ENCODE peak calls at places on chromosome 13, in ten cellular contexts. F is right atrium auricular region; G is sigmoid colon; Y is BJ; W is keratinocyte; Z is tibial artery; D is thoracic aorta; B is fibroblast of lung; S is CD8-positive, alpha-beta T cell; L is tibial nerve. V is an unnamed sample. For H3K36me3, the result is how much of the 10 kb centered on the place peaks cover.

GRCh38 chr13:41411536-41411935 is 45.8 kb upstream of the RGCC start:
- DNase-seq in Y (peak), S (no peak), D (no peak), B (peak), L (no peak), F (no peak), G (no peak), W (no peak), Z (peak), V (no peak)

GRCh38 chr13:111950697-111951096 is 116.3 kb upstream of the SOX1 start:
- DNase-seq in F (no peak), B (no peak), D (no peak), Y (no peak), G (no peak), L (no peak), S (no peak), Z (no peak), W (no peak), V (no peak)

GRCh38 chr13:39415403-39415802 is 187.6 kb downstream of the LHFPL6 start:
- DNase-seq in S (no peak), G (peak), Z (peak), L (no peak), D (no peak), F (peak), W (no peak), Y (no peak), B (peak), V (peak)

GRCh38 chr13:95536629-95537241 is 15.8 kb upstream of the CLDN10 start:
- DNase-seq in G (no peak), F (no peak), Y (no peak), W (no peak), Z (no peak), L (no peak), B (peak), S (no peak), D (no peak), V (no peak)

GRCh38 chr13:34533941-34534340 is 408.1 kb upstream of the NBEA start:
- DNase-seq in G (no peak), S (no peak), W (no peak), Z (no peak), L (no peak), D (no peak), B (no peak), F (no peak), Y (no peak), V (no peak)

GRCh38 chr13:20570540-20570939 is 3.6 kb downstream of the IFT88 start:
- DNase-seq in Y (no peak), G (no peak), W (no peak), L (no peak), D (no peak), Z (no peak), B (peak), S (no peak), F (no peak), V (no peak)

GRCh38 chr13:50664961-50665360 is 178.5 kb downstream of the DLEU7 start:
- DNase-seq in Z (no peak), B (no peak), W (no peak), F (no peak), L (no peak), Y (no peak), D (no peak), G (no peak), S (no peak), V (no peak)

GRCh38 chr13:27339299-27339698 is 68.7 kb downstream of the RASL11A start:
- DNase-seq in F (no peak), Y (no peak), S (peak), Z (no peak), B (peak), D (no peak), G (no peak), W (no peak), L (no peak), V (no peak)

GRCh38 chr13:50512602-50513527 is 330.6 kb downstream of the DLEU7 start:
- DNase-seq in Z (peak), S (peak), W (no peak), G (peak), Y (no peak), D (no peak), F (peak), L (peak), B (peak), V (peak)

GRCh38 chr13:38415233-38415632 is 65.6 kb downstream of the UFM1 start:
- DNase-seq in F (no peak), D (no peak), G (no peak), Z (no peak), W (no peak), Y (no peak), S (no peak), B (no peak), L (no peak), V (no peak)

GRCh38 chr13:48038763-48039162 is 1.2 kb downstream of the NUDT15 start:
- DNase-seq in G (no peak), F (no peak), Z (no peak), D (no peak), W (no peak), Y (no peak), L (no peak), B (no peak), S (no peak), V (no peak)

GRCh38 chr13:102484329-102484728 is 82.5 kb upstream of the FGF14 start:
- DNase-seq in G (no peak), F (no peak), S (no peak), L (no peak), Y (no peak), W (no peak), D (no peak), B (peak), Z (no peak), V (no peak)
- TF ChIP-seq CTCF in G (no peak), F (peak), S (no peak), L (no peak), Y (peak), W (peak), D (no peak), B (peak), Z (no peak), V (no peak)

DNA sequence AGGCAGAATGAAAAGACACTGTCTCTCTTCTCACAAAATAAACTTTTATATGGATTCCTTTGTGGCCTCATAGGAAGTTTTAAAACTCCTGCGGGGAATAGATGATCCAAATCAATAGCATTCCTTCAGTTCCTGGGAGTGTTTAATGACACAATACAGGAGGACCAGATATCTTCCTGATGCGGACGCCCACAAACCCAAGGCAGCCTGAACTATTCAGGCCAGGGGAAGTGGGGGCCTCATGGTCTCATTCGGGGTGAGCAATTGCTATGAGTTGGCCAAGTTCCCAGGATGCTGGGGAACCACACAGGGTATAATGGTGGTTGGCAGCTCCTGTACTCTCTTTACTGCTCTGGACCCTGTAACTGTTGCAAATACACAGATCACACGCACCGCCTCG is 401.2 kb downstream of the IRS2 start:
- DNase-seq in Y (peak), L (no peak), B (peak), W (no peak), G (no peak), D (no peak), Z (no peak), S (no peak), F (peak), V (no peak)
- H3K4me3 ChIP-seq in Y (no peak), L (no peak), B (no peak), W (no peak), G (no peak), D (no peak), Z (no peak), S (no peak), F (no peak), V (no peak)

DNA sequence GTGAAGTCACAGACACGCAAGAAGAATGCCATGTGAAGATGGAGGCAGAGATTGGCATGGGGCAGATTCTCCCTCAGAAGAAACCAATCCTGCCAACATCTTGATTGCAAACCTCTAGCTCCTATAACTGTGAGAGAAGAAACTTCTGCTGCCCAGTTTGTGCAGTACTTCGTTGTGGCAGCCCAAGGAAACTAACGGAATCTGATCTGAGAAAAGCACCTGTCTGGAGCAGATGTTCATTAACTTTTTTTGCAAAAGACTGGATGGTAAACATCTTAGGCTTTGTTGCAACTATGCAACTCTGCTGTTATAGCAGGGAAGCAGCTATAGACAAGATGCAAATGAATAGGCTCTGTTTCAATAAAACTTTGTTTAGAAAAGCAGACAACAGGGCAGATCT is 25.1 kb upstream of the CPB2 start:
- DNase-seq in S (no peak), L (no peak), D (no peak), Y (no peak), G (no peak), W (no peak), B (no peak), Z (no peak), F (no peak), V (no peak)
- H3K36me3 ChIP-seq in S (half or more), L (under half), D (under half), Y (under half), G (under half), W (under half), B (under half), Z (under half), F (under half), V (under half)

GRCh38 chr13:32086366-32086765 is 54.8 kb downstream of the FRY start:
- DNase-seq in B (peak), Z (no peak), G (no peak), W (no peak), Y (peak), F (no peak), L (no peak), S (no peak), D (no peak), V (peak)

GRCh38 chr13:32092471-32092870 is 60.9 kb downstream of the FRY start:
- DNase-seq in G (no peak), D (no peak), B (no peak), F (no peak), L (no peak), S (no peak), W (no peak), Y (no peak), Z (no peak), V (no peak)

GRCh38 chr13:32086791-32087441 is 55.3 kb downstream of the FRY start:
- DNase-seq in B (no peak), Z (no peak), G (no peak), Y (no peak), W (no peak), D (no peak), L (no peak), F (no peak), S (no peak), V (peak)

GRCh38 chr13:32087955-32088747 is 56.6 kb downstream of the FRY start:
- DNase-seq in W (no peak), B (peak), Y (no peak), G (no peak), L (no peak), S (no peak), F (no peak), Z (no peak), D (no peak), V (no peak)
- TF ChIP-seq CTCF in W (no peak), B (no peak), Y (no peak), G (no peak), L (no peak), S (no peak), F (no peak), Z (no peak), D (no peak), V (no peak)

GRCh38 chr13:25871389-25872125 is 180.3 kb downstream of the SHISA2 start:
- DNase-seq in G (no peak), D (no peak), Z (no peak), L (no peak), S (no peak), W (no peak), B (no peak), F (no peak), Y (no peak), V (no peak)
- H3K4me3 ChIP-seq in G (no peak), D (no peak), Z (no peak), L (no peak), S (no peak), W (no peak), B (no peak), F (no peak), Y (no peak), V (no peak)

GRCh38 chr13:110687736-110688135 is 18.2 kb downstream of the CARS2 start:
- DNase-seq in L (no peak), D (no peak), W (no peak), B (no peak), G (no peak), Z (no peak), Y (no peak), S (no peak), F (no peak), V (peak)
- H3K36me3 ChIP-seq in L (half or more), D (under half), W (under half), B (under half), G (under half), Z (half or more), Y (under half), S (under half), F (half or more), V (under half)

GRCh38 chr13:19085258-19085657 is 96.4 kb downstream of the TUBA3C start:
- DNase-seq in D (no peak), F (no peak), S (no peak), B (no peak), L (no peak), W (no peak), Y (no peak), Z (no peak), G (no peak), V (no peak)

GRCh38 chr13:19090495-19090894 is 91.1 kb downstream of the TUBA3C start:
- DNase-seq in F (no peak), L (no peak), D (no peak), G (no peak), B (no peak), Y (no peak), S (no peak), Z (no peak), W (no peak), V (no peak)

GRCh38 chr13:19085876-19086275 is 95.7 kb downstream of the TUBA3C start:
- DNase-seq in S (no peak), Z (no peak), B (no peak), L (no peak), G (no peak), Y (no peak), W (no peak), F (no peak), D (no peak), V (no peak)

GRCh38 chr13:19088416-19088815 is 93.2 kb downstream of the TUBA3C start:
- DNase-seq in L (no peak), G (no peak), Y (no peak), D (no peak), W (no peak), Z (no peak), S (no peak), F (no peak), B (no peak), V (no peak)

GRCh38 chr13:19089315-19089714 is 92.3 kb downstream of the TUBA3C start:
- DNase-seq in S (no peak), G (no peak), D (no peak), L (no peak), Z (no peak), Y (no peak), F (no peak), W (no peak), B (no peak), V (no peak)
- TF ChIP-seq CTCF in S (no peak), G (no peak), D (no peak), L (no peak), Z (no peak), Y (no peak), F (no peak), W (peak), B (no peak), V (no peak)